ENCODE peak calls at places on chromosome X, in seven cellular contexts. M, Y, B, W, V, J and U are unnamed samples. For H3K4me1, the result is how much of the 10 kb centered on the place peaks cover.

GRCh38 chrX:51608071-51608470 is 10.6 kb downstream of the CENPVL3 start:
- DNase-seq in B (no peak), W (peak), M (no peak), V (no peak), Y (no peak), J (peak), U (no peak)

GRCh38 chrX:65407157-65407626 is 127.4 kb downstream of the LAS1L start:
- DNase-seq in W (no peak), J (peak), Y (no peak), B (no peak), V (no peak), M (no peak), U (no peak)

GRCh38 chrX:76555269-76555668 is 127.8 kb downstream of the MAGEE1 start:
- DNase-seq in M (no peak), J (no peak), V (no peak), Y (no peak), W (no peak), B (no peak), U (no peak)

GRCh38 chrX:7904557-7904956 is 22.7 kb downstream of the PNPLA4 start:
- DNase-seq in B (no peak), W (peak), J (peak), Y (no peak), V (no peak), M (no peak), U (no peak)

GRCh38 chrX:120001787-120002186 is 58.2 kb upstream of the NKAP start:
- DNase-seq in Y (no peak), M (no peak), V (no peak), W (no peak), J (no peak), B (no peak), U (no peak)

GRCh38 chrX:149493567-149494562 is 11.2 kb downstream of the IDS start:
- DNase-seq in M (no peak), J (peak), V (peak), W (no peak), Y (no peak), B (no peak), U (peak)

GRCh38 chrX:31653395-31653794 is 581.6 kb upstream of the FTHL17 start:
- DNase-seq in M (no peak), V (no peak), B (no peak), Y (no peak), W (no peak), J (no peak), U (no peak)

GRCh38 chrX:150364347-150365050 is 1.4 kb downstream of the MAMLD1 start:
- DNase-seq in V (peak), J (peak), W (peak), Y (peak), M (peak), B (peak), U (peak)

GRCh38 chrX:148024425-148025148 is 43.5 kb downstream of the FMR1NB start:
- DNase-seq in W (no peak), V (no peak), B (no peak), M (no peak), J (no peak), Y (peak), U (no peak)

GRCh38 chrX:41822917-41823316 is 98.9 kb downstream of the GPR82 start:
- DNase-seq in Y (no peak), W (no peak), V (no peak), J (no peak), M (no peak), B (no peak), U (peak)

GRCh38 chrX:155434906-155435743 is 23.3 kb downstream of the F8A3 start:
- DNase-seq in Y (no peak), M (no peak), B (no peak), J (peak), V (peak), W (no peak), U (no peak)

GRCh38 chrX:24485976-24486680 is 21.0 kb downstream of the PDK3 start:
- DNase-seq in Y (no peak), B (no peak), W (no peak), J (no peak), M (no peak), V (no peak), U (no peak)

GRCh38 chrX:56978172-56978571 is 17.2 kb downstream of the SPIN3 start:
- DNase-seq in V (no peak), B (peak), W (peak), M (no peak), Y (peak), J (peak), U (peak)

GRCh38 chrX:56130436-56130835 is 101.7 kb upstream of the KLF8 start:
- DNase-seq in J (no peak), Y (no peak), M (no peak), W (no peak), V (no peak), B (no peak), U (no peak)

GRCh38 chrX:38347136-38347535 is 5.3 kb upstream of the OTC start:
- DNase-seq in W (peak), M (no peak), Y (no peak), J (peak), V (no peak), B (no peak), U (no peak)

GRCh38 chrX:70476934-70477733 is 32.5 kb downstream of the DLG3 start:
- DNase-seq in J (peak), B (peak), V (peak), M (peak), W (peak), Y (no peak), U (peak)

GRCh38 chrX:106670631-106671030 is 55.9 kb upstream of the RNF128 start:
- DNase-seq in V (no peak), M (no peak), B (no peak), J (peak), W (peak), Y (no peak), U (no peak)

GRCh38 chrX:152893631-152894610 is 3.9 kb upstream of the ZNF185 start:
- DNase-seq in M (no peak), B (no peak), V (no peak), W (no peak), J (no peak), Y (no peak), U (peak)
- H3K4me1 ChIP-seq in M (under half), B (under half), V (under half), W (under half), J (under half), Y (under half), U (under half)

GRCh38 chrX:129961180-129962083 is 21.0 kb upstream of the BCORL1 start:
- DNase-seq in M (no peak), J (peak), W (peak), V (peak), B (peak), Y (peak), U (peak)
- H3K4me3 ChIP-seq in M (no peak), J (no peak), W (no peak), V (peak), B (no peak), Y (peak), U (peak)

DNA sequence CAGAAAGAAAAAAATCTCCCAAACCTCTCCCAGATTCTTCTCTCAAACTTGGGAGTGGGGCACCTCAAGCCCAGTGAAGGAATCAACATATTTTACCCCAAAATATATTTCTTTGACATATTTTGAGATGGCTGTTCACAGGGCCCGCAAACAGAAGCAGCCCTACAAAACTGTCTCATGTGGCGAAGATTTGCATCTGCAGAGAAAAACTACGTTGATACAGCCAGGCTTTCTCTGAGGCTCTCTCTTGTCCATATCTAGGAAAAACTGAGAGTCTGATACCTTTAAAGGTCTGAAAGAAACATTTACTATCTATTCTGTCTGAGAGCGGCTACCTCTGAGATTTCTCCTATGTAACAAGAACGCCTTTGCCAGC is 23.3 kb upstream of the TMSB4X start:
- DNase-seq in Y (peak), W (no peak), B (no peak), J (no peak), M (no peak), V (no peak), U (no peak)
- H3K4me1 ChIP-seq in Y (half or more), W (under half), B (under half), J (under half), M (under half), V (half or more), U (under half)

DNA sequence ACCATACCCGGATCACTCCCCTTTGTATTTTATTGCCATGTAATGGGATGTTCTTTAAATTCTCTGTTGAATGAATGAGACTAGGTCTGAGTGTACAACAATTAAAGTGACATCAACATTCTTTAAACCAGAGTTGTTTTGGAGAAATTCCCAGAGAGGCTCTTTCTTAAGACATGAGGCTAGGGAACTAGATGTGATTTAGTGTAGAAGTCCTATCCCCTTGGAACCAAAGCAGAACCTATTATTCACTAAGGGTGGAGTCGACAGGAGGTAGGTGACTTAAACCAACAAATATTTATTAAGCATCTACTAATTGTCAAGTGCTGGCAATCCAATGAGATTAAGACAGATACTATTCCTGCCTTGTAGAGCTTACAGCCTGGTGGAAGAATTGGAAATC is 1.7 kb downstream of the EIF1AX start:
- DNase-seq in J (peak), V (no peak), M (no peak), W (peak), B (no peak), Y (no peak), U (no peak)
- H3K4me3 ChIP-seq in J (peak), V (peak), M (peak), W (peak), B (peak), Y (peak), U (peak)

DNA sequence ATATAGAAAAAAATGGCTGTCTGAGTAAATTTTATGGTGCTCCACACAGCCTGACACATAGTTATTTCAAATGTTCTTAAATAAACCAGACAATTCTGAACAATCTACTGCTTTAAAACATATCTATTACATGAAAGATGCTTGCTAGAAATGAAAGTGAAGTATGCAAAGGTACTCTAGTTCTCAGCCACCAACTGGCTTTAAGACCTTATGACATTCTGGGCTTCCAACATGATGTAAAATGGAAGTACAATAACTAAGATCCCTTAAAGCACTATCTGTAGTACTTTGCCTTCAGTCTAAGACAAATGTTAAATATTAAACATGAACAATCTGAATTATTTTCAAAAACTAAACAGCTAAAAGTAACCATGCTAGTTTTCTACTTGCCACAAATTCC is 17.3 kb downstream of the HUWE1 start:
- DNase-seq in M (no peak), V (no peak), Y (no peak), W (no peak), J (no peak), B (no peak), U (no peak)
- H3K4me1 ChIP-seq in M (under half), V (under half), Y (under half), W (under half), J (under half), B (under half), U (under half)